ENCODE peak calls at places on chromosomes 6 and 20, in five cellular contexts. One of them, this sample, is unnamed.
A peak's percentile ranks its signal among the peaks of the same experiment; 100 is the strongest.

GRCh38 chr6:42163941-42164340 is 9.2 kb upstream of the GUCA1A start:
- DNase-seq in progenitor cell of endocrine pancreas: no peak
- DNase-seq in AG04450: peak; percentile 39
- DNase-seq in cardiac fibroblast: no peak
- DNase-seq in transverse colon: no peak
- DNase-seq in this sample: no peak

GRCh38 chr6:111972714-111973678 is 80.9 kb upstream of the CCN6 start:
- DNase-seq in progenitor cell of endocrine pancreas: no peak
- DNase-seq in AG04450: peak; percentile 85
- DNase-seq in cardiac fibroblast: peak; percentile 95
- DNase-seq in transverse colon: peak; percentile 20
- DNase-seq in this sample: no peak

GRCh38 chr20:51416532-51417244 is 125.8 kb downstream of the NFATC2 start:
- DNase-seq in progenitor cell of endocrine pancreas: no peak
- DNase-seq in AG04450: no peak
- DNase-seq in cardiac fibroblast: no peak
- DNase-seq in transverse colon: no peak
- DNase-seq in this sample: no peak

GRCh38 chr6:77106992-77107391 is 356.3 kb downstream of the HTR1B start:
- DNase-seq in progenitor cell of endocrine pancreas: no peak
- DNase-seq in AG04450: no peak
- DNase-seq in cardiac fibroblast: no peak
- DNase-seq in transverse colon: no peak
- DNase-seq in this sample: no peak

GRCh38 chr20:1467355-1468116 is 887 bp upstream of the NSFL1C start:
- DNase-seq in progenitor cell of endocrine pancreas: no peak
- DNase-seq in AG04450: no peak
- DNase-seq in cardiac fibroblast: no peak
- DNase-seq in transverse colon: peak; percentile 65
- DNase-seq in this sample: peak; percentile 82

GRCh38 chr6:133916650-133917151 is 27.8 kb downstream of the TCF21 start:
- DNase-seq in progenitor cell of endocrine pancreas: peak; percentile 83
- DNase-seq in AG04450: peak; percentile 89
- DNase-seq in cardiac fibroblast: peak; percentile 94
- DNase-seq in transverse colon: peak; percentile 90
- DNase-seq in this sample: peak; percentile 81

GRCh38 chr6:150150821-150151646 is 8.2 kb downstream of the PPP1R14C start:
- DNase-seq in progenitor cell of endocrine pancreas: no peak
- DNase-seq in AG04450: no peak
- DNase-seq in cardiac fibroblast: no peak
- DNase-seq in transverse colon: peak; percentile 48
- DNase-seq in this sample: no peak

GRCh38 chr6:6885521-6886088 is 222.2 kb upstream of the RREB1 start:
- DNase-seq in progenitor cell of endocrine pancreas: no peak
- DNase-seq in AG04450: no peak
- DNase-seq in cardiac fibroblast: no peak
- DNase-seq in transverse colon: peak; percentile 28
- DNase-seq in this sample: peak; percentile 27

GRCh38 chr6:138417493-138418117 is 13.6 kb downstream of the HEBP2 start:
- DNase-seq in progenitor cell of endocrine pancreas: no peak
- DNase-seq in AG04450: no peak
- DNase-seq in cardiac fibroblast: no peak
- DNase-seq in transverse colon: no peak
- DNase-seq in this sample: no peak

GRCh38 chr6:81901589-81901988 is 149.1 kb upstream of the TENT5A start:
- DNase-seq in progenitor cell of endocrine pancreas: no peak
- DNase-seq in AG04450: no peak
- DNase-seq in cardiac fibroblast: peak; percentile 60
- DNase-seq in transverse colon: no peak
- DNase-seq in this sample: peak; percentile 28

GRCh38 chr6:15249371-15250019 is 3.6 kb downstream of the JARID2 start:
- DNase-seq in progenitor cell of endocrine pancreas: no peak
- DNase-seq in AG04450: no peak
- DNase-seq in cardiac fibroblast: peak; percentile 25
- DNase-seq in transverse colon: no peak
- DNase-seq in this sample: no peak

GRCh38 chr20:2379511-2380229 is 1.0 kb upstream of the TGM6 start:
- DNase-seq in progenitor cell of endocrine pancreas: no peak
- DNase-seq in AG04450: no peak
- DNase-seq in cardiac fibroblast: no peak
- DNase-seq in transverse colon: no peak
- DNase-seq in this sample: no peak

GRCh38 chr6:151136141-151136755 is 103.5 kb upstream of the AKAP12 start:
- DNase-seq in progenitor cell of endocrine pancreas: no peak
- DNase-seq in AG04450: no peak
- DNase-seq in cardiac fibroblast: peak; percentile 36
- DNase-seq in transverse colon: no peak
- DNase-seq in this sample: peak; percentile 27

GRCh38 chr6:113564401-113565161 is 292.6 kb upstream of the MARCKS start:
- DNase-seq in progenitor cell of endocrine pancreas: peak; percentile 10
- DNase-seq in AG04450: peak; percentile 79
- DNase-seq in cardiac fibroblast: peak; percentile 98
- DNase-seq in transverse colon: peak; percentile 65
- DNase-seq in this sample: peak; percentile 87

GRCh38 chr6:100512203-100512862 is 47.6 kb upstream of the SIM1 start:
- DNase-seq in progenitor cell of endocrine pancreas: no peak
- DNase-seq in AG04450: no peak
- DNase-seq in cardiac fibroblast: peak; percentile 33
- DNase-seq in transverse colon: no peak
- DNase-seq in this sample: no peak

GRCh38 chr6:85006362-85006761 is 242.0 kb upstream of the TBX18 start:
- DNase-seq in progenitor cell of endocrine pancreas: no peak
- DNase-seq in AG04450: no peak
- DNase-seq in cardiac fibroblast: no peak
- DNase-seq in transverse colon: no peak
- DNase-seq in this sample: no peak

GRCh38 chr6:157139054-157139708 is 184.1 kb downstream of the TMEM242 start:
- DNase-seq in progenitor cell of endocrine pancreas: no peak
- DNase-seq in AG04450: no peak
- DNase-seq in cardiac fibroblast: no peak
- DNase-seq in transverse colon: no peak
- DNase-seq in this sample: no peak

GRCh38 chr6:105748737-105749161 is 337.4 kb upstream of the PRDM1 start:
- DNase-seq in progenitor cell of endocrine pancreas: no peak
- DNase-seq in AG04450: peak; percentile 33
- DNase-seq in cardiac fibroblast: peak; percentile 6
- DNase-seq in transverse colon: no peak
- DNase-seq in this sample: no peak

GRCh38 chr20:13494019-13494418 is 144.7 kb downstream of the TASP1 start:
- DNase-seq in progenitor cell of endocrine pancreas: no peak
- DNase-seq in AG04450: no peak
- DNase-seq in cardiac fibroblast: peak; percentile 8
- DNase-seq in transverse colon: no peak
- DNase-seq in this sample: no peak

GRCh38 chr6:14681699-14682487 is 564.0 kb upstream of the JARID2 start:
- DNase-seq in progenitor cell of endocrine pancreas: no peak
- DNase-seq in AG04450: no peak
- DNase-seq in cardiac fibroblast: no peak
- DNase-seq in transverse colon: no peak
- DNase-seq in this sample: no peak

GRCh38 chr20:35947489-35947888 is 6.8 kb downstream of the SCAND1 start:
- DNase-seq in progenitor cell of endocrine pancreas: no peak
- DNase-seq in AG04450: no peak
- DNase-seq in cardiac fibroblast: peak; percentile 18
- DNase-seq in transverse colon: no peak
- DNase-seq in this sample: no peak

GRCh38 chr6:112149719-112150263 is 62.4 kb downstream of the FAM229B start:
- DNase-seq in progenitor cell of endocrine pancreas: no peak
- DNase-seq in AG04450: peak; percentile 85
- DNase-seq in cardiac fibroblast: peak; percentile 53
- DNase-seq in transverse colon: no peak
- DNase-seq in this sample: no peak

GRCh38 chr6:46281110-46281509 is 110.3 kb upstream of the ENPP5 start:
- DNase-seq in progenitor cell of endocrine pancreas: no peak
- DNase-seq in AG04450: no peak
- DNase-seq in cardiac fibroblast: no peak
- DNase-seq in transverse colon: no peak
- DNase-seq in this sample: no peak

GRCh38 chr20:58719258-58719657 is 26.7 kb downstream of the NPEPL1 start:
- DNase-seq in progenitor cell of endocrine pancreas: no peak
- DNase-seq in AG04450: no peak
- DNase-seq in cardiac fibroblast: no peak
- DNase-seq in transverse colon: peak; percentile 4
- DNase-seq in this sample: no peak

GRCh38 chr6:63624091-63624490 is 11.5 kb upstream of the PHF3 start:
- DNase-seq in progenitor cell of endocrine pancreas: no peak
- DNase-seq in AG04450: no peak
- DNase-seq in cardiac fibroblast: no peak
- DNase-seq in transverse colon: no peak
- DNase-seq in this sample: no peak
- TF ChIP-seq CTCF in progenitor cell of endocrine pancreas: no peak
- TF ChIP-seq CTCF in AG04450: no peak
- TF ChIP-seq CTCF in cardiac fibroblast: no peak
- TF ChIP-seq CTCF in transverse colon: no peak
- TF ChIP-seq CTCF in this sample: no peak

GRCh38 chr6:28137458-28138020 is 4.1 kb upstream of the ZKSCAN8 start:
- DNase-seq in progenitor cell of endocrine pancreas: no peak
- DNase-seq in AG04450: no peak
- DNase-seq in cardiac fibroblast: peak; percentile 21
- DNase-seq in transverse colon: no peak
- DNase-seq in this sample: no peak

GRCh38 chr6:28136585-28137457 is 4.9 kb upstream of the ZKSCAN8 start:
- DNase-seq in progenitor cell of endocrine pancreas: peak; percentile 67
- DNase-seq in AG04450: peak; percentile 94
- DNase-seq in cardiac fibroblast: peak; percentile 98
- DNase-seq in transverse colon: peak; percentile 90
- DNase-seq in this sample: peak; percentile 95

GRCh38 chr6:28135393-28135792 is 6.3 kb upstream of the ZKSCAN8 start:
- DNase-seq in progenitor cell of endocrine pancreas: no peak
- DNase-seq in AG04450: no peak
- DNase-seq in cardiac fibroblast: no peak
- DNase-seq in transverse colon: no peak
- DNase-seq in this sample: no peak

GRCh38 chr6:28134716-28135115 is 7.0 kb upstream of the ZKSCAN8 start:
- DNase-seq in progenitor cell of endocrine pancreas: no peak
- DNase-seq in AG04450: no peak
- DNase-seq in cardiac fibroblast: no peak
- DNase-seq in transverse colon: no peak
- DNase-seq in this sample: no peak

DNA sequence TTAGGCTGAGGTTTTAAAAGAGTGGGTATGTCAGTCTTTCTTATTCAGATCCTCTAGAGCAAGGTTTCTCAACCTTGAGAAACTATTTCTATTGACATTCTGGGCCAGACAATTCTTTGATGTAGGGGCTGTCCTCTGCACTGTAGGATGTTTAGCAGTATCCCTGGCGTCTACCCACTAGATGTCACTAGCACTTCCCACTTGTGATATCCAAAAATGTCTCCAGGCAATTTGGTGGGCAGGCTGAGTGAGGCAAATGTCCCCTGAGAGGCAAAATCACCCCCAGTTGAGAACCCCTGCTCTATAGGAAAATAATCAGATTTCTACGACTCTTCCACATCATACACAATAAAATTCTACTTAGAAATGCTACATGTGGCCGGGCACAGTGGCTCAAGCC is 7.7 kb upstream of the ZKSCAN8 start:
- DNase-seq in progenitor cell of endocrine pancreas: no peak
- DNase-seq in AG04450: no peak
- DNase-seq in cardiac fibroblast: peak; percentile 61
- DNase-seq in transverse colon: no peak
- DNase-seq in this sample: no peak
- TF ChIP-seq CTCF in progenitor cell of endocrine pancreas: peak; percentile 37
- TF ChIP-seq CTCF in AG04450: peak; percentile 53
- TF ChIP-seq CTCF in cardiac fibroblast: peak; percentile 55
- TF ChIP-seq CTCF in transverse colon: peak; percentile 25
- TF ChIP-seq CTCF in this sample: no peak

DNA sequence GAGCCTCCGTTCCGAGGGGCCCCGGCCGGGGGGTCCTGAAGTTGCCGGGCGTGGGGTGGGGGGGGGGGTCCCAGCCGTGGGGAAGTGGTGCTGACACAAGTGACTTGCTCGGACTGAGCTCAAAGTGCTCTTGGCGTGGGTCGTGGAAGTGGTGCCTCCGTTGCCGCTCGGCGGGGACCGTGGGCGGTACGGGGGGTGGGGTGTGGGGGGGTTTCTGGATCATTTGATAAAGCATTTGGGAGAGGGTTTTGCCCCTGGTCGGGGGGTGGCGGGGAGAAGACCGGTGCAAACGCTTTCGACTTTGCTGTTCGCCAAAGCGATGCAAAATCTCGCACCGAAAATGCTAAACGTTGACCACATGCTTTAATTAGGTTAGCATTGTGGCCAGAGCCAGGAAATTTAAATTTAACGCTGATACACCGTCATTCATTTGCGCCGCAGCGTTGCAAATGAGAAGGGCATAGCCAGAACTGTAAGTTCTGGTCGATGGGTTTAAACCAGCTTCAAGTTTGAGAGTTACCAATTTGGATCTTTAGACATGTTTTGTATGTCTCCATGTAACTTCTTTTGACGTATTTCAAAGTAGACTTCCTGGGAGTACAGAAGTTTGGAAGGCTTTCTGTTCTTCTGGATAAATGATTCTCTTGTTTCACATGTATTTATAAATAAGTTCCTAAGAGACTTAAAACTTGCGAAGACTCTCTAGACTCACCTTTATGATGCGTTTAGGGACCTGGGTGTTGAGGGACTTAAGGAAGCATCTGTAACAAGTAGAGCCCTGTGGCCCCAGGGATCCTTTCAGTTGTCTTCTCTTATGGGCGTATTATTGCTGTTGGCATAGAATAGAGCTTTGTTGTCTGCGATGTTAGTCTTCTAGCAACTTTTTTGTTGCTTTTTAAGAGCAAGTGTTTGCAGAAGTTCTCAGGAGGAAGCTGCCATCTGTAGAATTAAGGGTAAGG is 1.0 kb downstream of the CDYL start:
- DNase-seq in progenitor cell of endocrine pancreas: no peak
- DNase-seq in AG04450: no peak
- DNase-seq in cardiac fibroblast: peak; percentile 56
- DNase-seq in transverse colon: peak; percentile 50
- DNase-seq in this sample: no peak
- TF ChIP-seq CTCF in progenitor cell of endocrine pancreas: no peak
- TF ChIP-seq CTCF in AG04450: no peak
- TF ChIP-seq CTCF in cardiac fibroblast: no peak
- TF ChIP-seq CTCF in transverse colon: no peak
- TF ChIP-seq CTCF in this sample: no peak

DNA sequence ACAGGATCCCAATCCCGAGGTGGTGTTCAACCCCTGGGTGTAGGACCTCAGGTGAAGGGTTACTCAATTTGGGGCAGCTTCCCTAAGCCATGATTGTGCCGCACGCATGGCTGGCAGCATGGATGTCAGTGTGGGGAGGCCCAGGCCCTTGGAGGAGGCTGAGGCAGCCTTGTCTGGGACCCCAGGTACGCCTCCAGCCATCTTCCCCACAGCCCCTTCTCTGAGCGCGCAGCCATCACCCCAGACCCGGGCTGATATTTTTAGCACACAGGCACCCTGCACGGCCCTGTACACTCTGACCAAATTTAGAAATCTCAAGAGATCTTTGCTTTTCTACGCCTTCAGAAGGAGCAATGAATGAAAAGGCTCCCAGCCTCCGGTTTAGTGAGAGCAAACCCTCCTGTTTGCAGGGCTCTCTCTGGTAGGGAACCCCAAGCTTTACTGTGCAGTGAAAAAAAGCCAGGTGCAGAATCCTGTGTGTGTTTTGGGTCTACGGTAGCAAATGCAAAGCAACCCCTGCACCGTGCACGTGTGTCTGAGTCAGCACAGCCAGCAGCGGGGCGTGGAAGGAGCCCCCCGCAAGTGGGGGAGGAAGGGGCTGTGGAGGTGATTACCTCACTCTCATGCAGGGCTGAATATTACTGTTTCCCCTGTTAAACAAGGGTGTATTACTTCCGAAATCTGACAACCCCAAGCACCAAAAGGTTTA is 44.3 kb downstream of the CTCFL start:
- DNase-seq in progenitor cell of endocrine pancreas: no peak
- DNase-seq in AG04450: no peak
- DNase-seq in cardiac fibroblast: no peak
- DNase-seq in transverse colon: no peak
- DNase-seq in this sample: no peak
- TF ChIP-seq CTCF in progenitor cell of endocrine pancreas: no peak
- TF ChIP-seq CTCF in AG04450: no peak
- TF ChIP-seq CTCF in cardiac fibroblast: no peak
- TF ChIP-seq CTCF in transverse colon: no peak
- TF ChIP-seq CTCF in this sample: no peak